ENCODE peak calls at places on chromosome 19, in seven cellular contexts. One of them, this sample, is unnamed.

GRCh38 chr19:15404780-15405211 is 14.0 kb downstream of the AKAP8L start:
- DNase-seq in CD8-positive, alpha-beta memory T cell: no peak
- DNase-seq in AG09309: no peak
- DNase-seq in cardiac fibroblast: no peak
- DNase-seq in fibroblast of mammary gland: no peak
- DNase-seq in IMR-90: no peak
- DNase-seq in fibroblast of pulmonary artery: no peak
- DNase-seq in this sample: no peak

GRCh38 chr19:28042516-28042915 is 1170.4 kb downstream of the UQCRFS1 start:
- DNase-seq in CD8-positive, alpha-beta memory T cell: no peak
- DNase-seq in cardiac fibroblast: no peak
- DNase-seq in IMR-90: no peak
- DNase-seq in AG09309: no peak
- DNase-seq in fibroblast of mammary gland: no peak
- DNase-seq in fibroblast of pulmonary artery: no peak
- DNase-seq in this sample: no peak

GRCh38 chr19:45161715-45162463 is 1.1 kb upstream of the NKPD1 start:
- DNase-seq in IMR-90: peak
- DNase-seq in CD8-positive, alpha-beta memory T cell: no peak
- DNase-seq in AG09309: no peak
- DNase-seq in cardiac fibroblast: peak
- DNase-seq in fibroblast of mammary gland: peak
- DNase-seq in fibroblast of pulmonary artery: peak
- DNase-seq in this sample: peak

GRCh38 chr19:18659281-18660050 is 22.6 kb downstream of the KLHL26 start:
- DNase-seq in fibroblast of pulmonary artery: peak
- DNase-seq in IMR-90: no peak
- DNase-seq in CD8-positive, alpha-beta memory T cell: no peak
- DNase-seq in cardiac fibroblast: peak
- DNase-seq in fibroblast of mammary gland: peak
- DNase-seq in AG09309: no peak
- DNase-seq in this sample: no peak

GRCh38 chr19:21568816-21569496 is 63.6 kb downstream of the ZNF429 start:
- DNase-seq in AG09309: peak
- DNase-seq in cardiac fibroblast: peak
- DNase-seq in CD8-positive, alpha-beta memory T cell: peak
- DNase-seq in fibroblast of mammary gland: peak
- DNase-seq in IMR-90: peak
- DNase-seq in fibroblast of pulmonary artery: peak
- DNase-seq in this sample: no peak

GRCh38 chr19:14413765-14414171 is 5.4 kb downstream of the DDX39A start:
- DNase-seq in AG09309: no peak
- DNase-seq in fibroblast of pulmonary artery: peak
- DNase-seq in IMR-90: peak
- DNase-seq in fibroblast of mammary gland: peak
- DNase-seq in CD8-positive, alpha-beta memory T cell: no peak
- DNase-seq in cardiac fibroblast: peak
- DNase-seq in this sample: no peak

GRCh38 chr19:18289471-18290066 is 8.1 kb upstream of the JUND start:
- DNase-seq in fibroblast of pulmonary artery: no peak
- DNase-seq in IMR-90: no peak
- DNase-seq in AG09309: no peak
- DNase-seq in fibroblast of mammary gland: no peak
- DNase-seq in cardiac fibroblast: no peak
- DNase-seq in CD8-positive, alpha-beta memory T cell: no peak
- DNase-seq in this sample: no peak

GRCh38 chr19:19372656-19373416 is 32.6 kb upstream of the GATAD2A start:
- DNase-seq in AG09309: no peak
- DNase-seq in IMR-90: peak
- DNase-seq in CD8-positive, alpha-beta memory T cell: peak
- DNase-seq in fibroblast of pulmonary artery: peak
- DNase-seq in cardiac fibroblast: peak
- DNase-seq in fibroblast of mammary gland: peak
- DNase-seq in this sample: peak

GRCh38 chr19:11203194-11204075 is 6.1 kb upstream of the KANK2 start:
- DNase-seq in fibroblast of pulmonary artery: peak
- DNase-seq in cardiac fibroblast: peak
- DNase-seq in fibroblast of mammary gland: peak
- DNase-seq in CD8-positive, alpha-beta memory T cell: peak
- DNase-seq in AG09309: peak
- DNase-seq in IMR-90: peak
- DNase-seq in this sample: no peak

GRCh38 chr19:33640773-33641172 is 19.0 kb downstream of the CHST8 start:
- DNase-seq in cardiac fibroblast: no peak
- DNase-seq in AG09309: no peak
- DNase-seq in CD8-positive, alpha-beta memory T cell: no peak
- DNase-seq in fibroblast of mammary gland: no peak
- DNase-seq in fibroblast of pulmonary artery: no peak
- DNase-seq in IMR-90: no peak
- DNase-seq in this sample: no peak

GRCh38 chr19:45547965-45548609 is 36.5 kb downstream of the OPA3 start:
- DNase-seq in fibroblast of pulmonary artery: peak
- DNase-seq in AG09309: peak
- DNase-seq in CD8-positive, alpha-beta memory T cell: no peak
- DNase-seq in cardiac fibroblast: peak
- DNase-seq in IMR-90: peak
- DNase-seq in fibroblast of mammary gland: peak
- DNase-seq in this sample: no peak

GRCh38 chr19:30719991-30720329 is 347.8 kb downstream of the ZNF536 start:
- DNase-seq in cardiac fibroblast: peak
- DNase-seq in AG09309: no peak
- DNase-seq in fibroblast of mammary gland: no peak
- DNase-seq in IMR-90: no peak
- DNase-seq in CD8-positive, alpha-beta memory T cell: no peak
- DNase-seq in fibroblast of pulmonary artery: no peak
- DNase-seq in this sample: no peak

GRCh38 chr19:49712397-49712859 is 21.5 kb downstream of the CPT1C start:
- DNase-seq in CD8-positive, alpha-beta memory T cell: no peak
- DNase-seq in AG09309: no peak
- DNase-seq in fibroblast of mammary gland: peak
- DNase-seq in cardiac fibroblast: peak
- DNase-seq in IMR-90: peak
- DNase-seq in fibroblast of pulmonary artery: peak
- DNase-seq in this sample: peak

GRCh38 chr19:31448221-31448657 is 99.0 kb upstream of the TSHZ3 start:
- DNase-seq in AG09309: peak
- DNase-seq in fibroblast of mammary gland: peak
- DNase-seq in CD8-positive, alpha-beta memory T cell: no peak
- DNase-seq in IMR-90: peak
- DNase-seq in cardiac fibroblast: peak
- DNase-seq in fibroblast of pulmonary artery: peak
- DNase-seq in this sample: no peak

GRCh38 chr19:47687906-47688305 is 25.3 kb upstream of the EHD2 start:
- DNase-seq in fibroblast of mammary gland: no peak
- DNase-seq in CD8-positive, alpha-beta memory T cell: no peak
- DNase-seq in cardiac fibroblast: no peak
- DNase-seq in IMR-90: no peak
- DNase-seq in AG09309: no peak
- DNase-seq in fibroblast of pulmonary artery: no peak
- DNase-seq in this sample: no peak

GRCh38 chr19:52963229-52963760 is 614 bp upstream of the ZNF816 start:
- DNase-seq in CD8-positive, alpha-beta memory T cell: no peak
- DNase-seq in cardiac fibroblast: no peak
- DNase-seq in fibroblast of pulmonary artery: no peak
- DNase-seq in AG09309: no peak
- DNase-seq in IMR-90: no peak
- DNase-seq in fibroblast of mammary gland: no peak
- DNase-seq in this sample: no peak

GRCh38 chr19:53037101-53038097 is 7.1 kb upstream of the ERVV-2 start:
- DNase-seq in IMR-90: peak
- DNase-seq in AG09309: peak
- DNase-seq in fibroblast of mammary gland: peak
- DNase-seq in fibroblast of pulmonary artery: peak
- DNase-seq in cardiac fibroblast: peak
- DNase-seq in CD8-positive, alpha-beta memory T cell: peak
- DNase-seq in this sample: no peak

GRCh38 chr19:19642506-19643157 is 825 bp downstream of the GMIP start:
- DNase-seq in CD8-positive, alpha-beta memory T cell: peak
- DNase-seq in AG09309: no peak
- DNase-seq in fibroblast of pulmonary artery: no peak
- DNase-seq in IMR-90: no peak
- DNase-seq in cardiac fibroblast: peak
- DNase-seq in fibroblast of mammary gland: no peak
- DNase-seq in this sample: no peak

GRCh38 chr19:19214892-19215291 is 3.1 kb downstream of the NCAN start:
- DNase-seq in CD8-positive, alpha-beta memory T cell: no peak
- DNase-seq in fibroblast of pulmonary artery: peak
- DNase-seq in IMR-90: peak
- DNase-seq in cardiac fibroblast: peak
- DNase-seq in AG09309: no peak
- DNase-seq in fibroblast of mammary gland: peak
- DNase-seq in this sample: no peak

GRCh38 chr19:10134040-10134439 is 14.3 kb upstream of the EIF3G start:
- DNase-seq in fibroblast of mammary gland: no peak
- DNase-seq in IMR-90: no peak
- DNase-seq in fibroblast of pulmonary artery: no peak
- DNase-seq in CD8-positive, alpha-beta memory T cell: no peak
- DNase-seq in AG09309: no peak
- DNase-seq in cardiac fibroblast: no peak
- DNase-seq in this sample: no peak

GRCh38 chr19:34336781-34337271 is 28.2 kb upstream of the GPI start:
- DNase-seq in CD8-positive, alpha-beta memory T cell: peak
- DNase-seq in IMR-90: peak
- DNase-seq in fibroblast of mammary gland: peak
- DNase-seq in cardiac fibroblast: peak
- DNase-seq in AG09309: no peak
- DNase-seq in fibroblast of pulmonary artery: peak
- DNase-seq in this sample: no peak

GRCh38 chr19:55283548-55284393 is at the start of gene BRSK1:
- DNase-seq in CD8-positive, alpha-beta memory T cell: peak
- DNase-seq in fibroblast of mammary gland: peak
- DNase-seq in cardiac fibroblast: peak
- DNase-seq in IMR-90: peak
- DNase-seq in AG09309: no peak
- DNase-seq in fibroblast of pulmonary artery: peak
- DNase-seq in this sample: no peak

GRCh38 chr19:54172764-54173699 is at the start of gene TMC4:
- DNase-seq in CD8-positive, alpha-beta memory T cell: no peak
- DNase-seq in fibroblast of pulmonary artery: no peak
- DNase-seq in AG09309: no peak
- DNase-seq in IMR-90: no peak
- DNase-seq in fibroblast of mammary gland: peak
- DNase-seq in cardiac fibroblast: no peak
- DNase-seq in this sample: no peak

GRCh38 chr19:56732974-56733373 is 61.4 kb upstream of the ZNF835 start:
- DNase-seq in CD8-positive, alpha-beta memory T cell: no peak
- DNase-seq in AG09309: no peak
- DNase-seq in cardiac fibroblast: no peak
- DNase-seq in IMR-90: no peak
- DNase-seq in fibroblast of mammary gland: no peak
- DNase-seq in fibroblast of pulmonary artery: no peak
- DNase-seq in this sample: no peak

GRCh38 chr19:49363265-49364082 is at the start of gene DKKL1:
- DNase-seq in cardiac fibroblast: peak
- DNase-seq in CD8-positive, alpha-beta memory T cell: peak
- DNase-seq in fibroblast of pulmonary artery: peak
- DNase-seq in AG09309: peak
- DNase-seq in IMR-90: peak
- DNase-seq in fibroblast of mammary gland: peak
- DNase-seq in this sample: peak

GRCh38 chr19:31270897-31271568 is 78.2 kb downstream of the TSHZ3 start:
- DNase-seq in AG09309: peak
- DNase-seq in IMR-90: peak
- DNase-seq in cardiac fibroblast: peak
- DNase-seq in fibroblast of mammary gland: peak
- DNase-seq in CD8-positive, alpha-beta memory T cell: no peak
- DNase-seq in fibroblast of pulmonary artery: peak
- DNase-seq in this sample: no peak

GRCh38 chr19:38508507-38508906 is 75.0 kb downstream of the RYR1 start:
- DNase-seq in IMR-90: no peak
- DNase-seq in cardiac fibroblast: no peak
- DNase-seq in AG09309: no peak
- DNase-seq in CD8-positive, alpha-beta memory T cell: no peak
- DNase-seq in fibroblast of pulmonary artery: no peak
- DNase-seq in fibroblast of mammary gland: no peak
- DNase-seq in this sample: no peak
- H3K4me3 ChIP-seq in IMR-90: no peak
- H3K4me3 ChIP-seq in cardiac fibroblast: no peak
- H3K4me3 ChIP-seq in AG09309: no peak
- H3K4me3 ChIP-seq in CD8-positive, alpha-beta memory T cell: no peak
- H3K4me3 ChIP-seq in fibroblast of pulmonary artery: no peak
- H3K4me3 ChIP-seq in fibroblast of mammary gland: no peak
- H3K4me3 ChIP-seq in this sample: no peak

GRCh38 chr19:38013913-38014575 is 107.0 kb downstream of the SIPA1L3 start:
- DNase-seq in AG09309: no peak
- DNase-seq in cardiac fibroblast: no peak
- DNase-seq in fibroblast of mammary gland: no peak
- DNase-seq in CD8-positive, alpha-beta memory T cell: no peak
- DNase-seq in fibroblast of pulmonary artery: no peak
- DNase-seq in IMR-90: no peak
- DNase-seq in this sample: no peak
- H3K4me3 ChIP-seq in AG09309: no peak
- H3K4me3 ChIP-seq in cardiac fibroblast: no peak
- H3K4me3 ChIP-seq in fibroblast of mammary gland: no peak
- H3K4me3 ChIP-seq in CD8-positive, alpha-beta memory T cell: no peak
- H3K4me3 ChIP-seq in fibroblast of pulmonary artery: no peak
- H3K4me3 ChIP-seq in IMR-90: no peak
- H3K4me3 ChIP-seq in this sample: no peak

GRCh38 chr19:1098177-1099051 is 3.2 kb upstream of the POLR2E start:
- DNase-seq in fibroblast of pulmonary artery: no peak
- DNase-seq in CD8-positive, alpha-beta memory T cell: no peak
- DNase-seq in fibroblast of mammary gland: peak
- DNase-seq in AG09309: no peak
- DNase-seq in cardiac fibroblast: no peak
- DNase-seq in IMR-90: peak
- DNase-seq in this sample: no peak
- H3K4me3 ChIP-seq in fibroblast of pulmonary artery: no peak
- H3K4me3 ChIP-seq in CD8-positive, alpha-beta memory T cell: no peak
- H3K4me3 ChIP-seq in fibroblast of mammary gland: no peak
- H3K4me3 ChIP-seq in AG09309: no peak
- H3K4me3 ChIP-seq in cardiac fibroblast: no peak
- H3K4me3 ChIP-seq in IMR-90: no peak
- H3K4me3 ChIP-seq in this sample: no peak

GRCh38 chr19:41441321-41441945 is 1.5 kb upstream of the ERICH4 start:
- DNase-seq in IMR-90: no peak
- DNase-seq in AG09309: no peak
- DNase-seq in fibroblast of pulmonary artery: no peak
- DNase-seq in cardiac fibroblast: no peak
- DNase-seq in fibroblast of mammary gland: no peak
- DNase-seq in CD8-positive, alpha-beta memory T cell: no peak
- DNase-seq in this sample: no peak

GRCh38 chr19:41442473-41443360 is at the start of gene ERICH4:
- DNase-seq in fibroblast of mammary gland: no peak
- DNase-seq in AG09309: no peak
- DNase-seq in fibroblast of pulmonary artery: no peak
- DNase-seq in IMR-90: no peak
- DNase-seq in CD8-positive, alpha-beta memory T cell: no peak
- DNase-seq in cardiac fibroblast: no peak
- DNase-seq in this sample: no peak

GRCh38 chr19:41445575-41445974 is 2.6 kb downstream of the ERICH4 start:
- DNase-seq in AG09309: no peak
- DNase-seq in fibroblast of pulmonary artery: no peak
- DNase-seq in CD8-positive, alpha-beta memory T cell: no peak
- DNase-seq in IMR-90: no peak
- DNase-seq in cardiac fibroblast: no peak
- DNase-seq in fibroblast of mammary gland: no peak
- DNase-seq in this sample: no peak

GRCh38 chr19:41447732-41448332 is 4.9 kb downstream of the ERICH4 start:
- DNase-seq in IMR-90: no peak
- DNase-seq in CD8-positive, alpha-beta memory T cell: no peak
- DNase-seq in cardiac fibroblast: no peak
- DNase-seq in fibroblast of mammary gland: no peak
- DNase-seq in fibroblast of pulmonary artery: no peak
- DNase-seq in AG09309: no peak
- DNase-seq in this sample: no peak

GRCh38 chr19:41443813-41444455 is 978 bp downstream of the ERICH4 start:
- DNase-seq in cardiac fibroblast: no peak
- DNase-seq in fibroblast of mammary gland: no peak
- DNase-seq in CD8-positive, alpha-beta memory T cell: no peak
- DNase-seq in fibroblast of pulmonary artery: no peak
- DNase-seq in AG09309: no peak
- DNase-seq in IMR-90: no peak
- DNase-seq in this sample: no peak
- H3K4me3 ChIP-seq in cardiac fibroblast: no peak
- H3K4me3 ChIP-seq in fibroblast of mammary gland: no peak
- H3K4me3 ChIP-seq in CD8-positive, alpha-beta memory T cell: no peak
- H3K4me3 ChIP-seq in fibroblast of pulmonary artery: no peak
- H3K4me3 ChIP-seq in AG09309: no peak
- H3K4me3 ChIP-seq in IMR-90: no peak
- H3K4me3 ChIP-seq in this sample: no peak

This sample was measured in GM06990.